ENCODE peak calls at places on chromosomes 13 and 19, in four cellular contexts. One of them, this sample, is unnamed.

GRCh38 chr19:56476671-56477428 is at the start of gene ZNF667:
- DNase-seq in K562: no peak
- DNase-seq in GM12878: no peak
- DNase-seq in HL-60: peak; percentile 32
- DNase-seq in this sample: no peak

GRCh38 chr19:33302974-33303790 is 848 bp upstream of the CEBPA start:
- DNase-seq in K562: peak; percentile 25
- DNase-seq in GM12878: no peak
- DNase-seq in HL-60: peak; percentile 43
- DNase-seq in this sample: no peak

GRCh38 chr13:34164585-34164984 is 346.6 kb downstream of the RFC3 start:
- DNase-seq in K562: no peak
- DNase-seq in GM12878: no peak
- DNase-seq in HL-60: no peak
- DNase-seq in this sample: no peak

GRCh38 chr19:9565900-9566705 is 18.2 kb downstream of the ZNF121 start:
- DNase-seq in K562: no peak
- DNase-seq in HL-60: no peak
- DNase-seq in GM12878: no peak
- DNase-seq in this sample: no peak

GRCh38 chr19:16611121-16611520 is 16.9 kb downstream of the MED26 start:
- DNase-seq in HL-60: no peak
- DNase-seq in GM12878: no peak
- DNase-seq in K562: no peak
- DNase-seq in this sample: no peak

GRCh38 chr19:5102520-5102919 is 133.6 kb downstream of the KDM4B start:
- DNase-seq in HL-60: no peak
- DNase-seq in GM12878: no peak
- DNase-seq in K562: no peak
- DNase-seq in this sample: no peak

GRCh38 chr19:23770672-23771250 is 12.1 kb upstream of the ZNF681 start:
- DNase-seq in GM12878: no peak
- DNase-seq in HL-60: no peak
- DNase-seq in K562: no peak
- DNase-seq in this sample: no peak

GRCh38 chr13:62085832-62086231 is 670.2 kb upstream of the PCDH20 start:
- DNase-seq in GM12878: no peak
- DNase-seq in K562: no peak
- DNase-seq in HL-60: no peak
- DNase-seq in this sample: no peak

GRCh38 chr19:4606921-4607678 is 32.2 kb upstream of the TNFAIP8L1 start:
- DNase-seq in HL-60: no peak
- DNase-seq in K562: no peak
- DNase-seq in GM12878: no peak
- DNase-seq in this sample: no peak

GRCh38 chr19:13078897-13079541 is 23.6 kb downstream of the LYL1 start:
- DNase-seq in HL-60: peak; percentile 18
- DNase-seq in GM12878: no peak
- DNase-seq in K562: no peak
- DNase-seq in this sample: no peak

GRCh38 chr13:113155201-113155600 is 3.2 kb upstream of the PROZ start:
- DNase-seq in K562: no peak
- DNase-seq in GM12878: no peak
- DNase-seq in HL-60: no peak
- DNase-seq in this sample: no peak

GRCh38 chr19:58368561-58369360 is 6.2 kb upstream of the ZNF497 start:
- DNase-seq in GM12878: no peak
- DNase-seq in K562: no peak
- DNase-seq in HL-60: no peak
- DNase-seq in this sample: no peak

GRCh38 chr13:37168151-37168550 is 62.7 kb upstream of the CSNK1A1L start:
- DNase-seq in HL-60: no peak
- DNase-seq in K562: no peak
- DNase-seq in GM12878: no peak
- DNase-seq in this sample: no peak

GRCh38 chr13:109271991-109272454 is 514.4 kb downstream of the IRS2 start:
- DNase-seq in K562: no peak
- DNase-seq in GM12878: no peak
- DNase-seq in HL-60: no peak
- DNase-seq in this sample: no peak
- TF ChIP-seq SPI1 in K562: no peak
- TF ChIP-seq SPI1 in GM12878: no peak
- TF ChIP-seq SPI1 in HL-60: no peak
- TF ChIP-seq SPI1 in this sample: no peak

GRCh38 chr19:52700673-52701072 is 34.2 kb downstream of the ZNF611 start:
- DNase-seq in GM12878: no peak
- DNase-seq in HL-60: no peak
- DNase-seq in K562: no peak
- DNase-seq in this sample: no peak

DNA sequence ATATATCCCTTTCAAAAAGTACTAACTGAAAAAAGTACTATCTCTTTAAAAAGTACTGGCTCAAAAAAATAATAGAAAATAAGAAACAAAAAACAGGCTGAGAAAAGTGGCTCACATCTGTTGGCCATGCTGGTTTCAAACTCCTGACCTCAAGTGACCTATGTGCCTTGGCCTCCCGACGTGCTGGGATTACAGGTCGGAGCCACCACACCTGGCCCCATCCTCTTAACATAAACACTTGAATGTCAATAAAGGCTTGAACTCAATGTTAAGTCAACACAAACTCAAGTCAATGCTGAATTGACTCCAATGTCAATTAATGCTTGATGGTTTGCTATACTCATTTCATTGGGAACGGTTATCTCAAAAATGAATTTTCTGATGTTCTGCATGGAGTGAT is 30.9 kb downstream of the ZNF611 start:
- DNase-seq in HL-60: no peak
- DNase-seq in K562: no peak
- DNase-seq in GM12878: no peak
- DNase-seq in this sample: no peak
- TF ChIP-seq SPI1 in HL-60: no peak
- TF ChIP-seq SPI1 in K562: no peak
- TF ChIP-seq SPI1 in GM12878: no peak
- TF ChIP-seq SPI1 in this sample: no peak

GRCh38 chr13:99816321-99816720 is 155.2 kb downstream of the ZIC5 start:
- DNase-seq in HL-60: no peak
- DNase-seq in GM12878: no peak
- DNase-seq in K562: no peak
- DNase-seq in this sample: no peak
- TF ChIP-seq SPI1 in HL-60: no peak
- TF ChIP-seq SPI1 in GM12878: no peak
- TF ChIP-seq SPI1 in K562: no peak
- TF ChIP-seq SPI1 in this sample: no peak

GRCh38 chr19:29893606-29894284 is 48.3 kb upstream of the URI1 start:
- DNase-seq in HL-60: no peak
- DNase-seq in GM12878: no peak
- DNase-seq in K562: peak; percentile 95
- DNase-seq in this sample: no peak
- TF ChIP-seq SPI1 in HL-60: no peak
- TF ChIP-seq SPI1 in GM12878: no peak
- TF ChIP-seq SPI1 in K562: no peak
- TF ChIP-seq SPI1 in this sample: no peak